ENCODE peak calls at places on chromosomes 3 and 15, in five cellular contexts. C is thyroid gland, K is tibial nerve, A is ovary, H is A549. I is an unnamed sample.

GRCh38 chr3:32975891-32976290 is 24.4 kb downstream of the CCR4 start:
- DNase-seq in A (no peak), K (no peak), H (no peak), C (no peak), I (no peak)

GRCh38 chr15:80285379-80285778 is 33.4 kb upstream of the CTXND1 start:
- DNase-seq in H (no peak), K (no peak), A (no peak), C (no peak), I (no peak)

GRCh38 chr15:64895285-64896065 is 16.2 kb upstream of the ANKDD1A start:
- DNase-seq in A (no peak), K (no peak), H (no peak), C (no peak), I (no peak)

GRCh38 chr3:98962189-98962930 is 60.9 kb upstream of the DCBLD2 start:
- DNase-seq in K (no peak), H (peak; percentile 85), C (no peak), A (no peak), I (no peak)

GRCh38 chr3:139608924-139609323 is 68.8 kb downstream of the NMNAT3 start:
- DNase-seq in H (no peak), K (no peak), A (no peak), C (no peak), I (no peak)

GRCh38 chr3:150699068-150699635 is 4.6 kb downstream of the ERICH6 start:
- DNase-seq in K (no peak), H (peak; percentile 37), A (no peak), C (no peak), I (peak; percentile 51)

GRCh38 chr15:75732206-75732808 is 19.7 kb upstream of the CSPG4 start:
- DNase-seq in K (no peak), H (no peak), C (no peak), A (no peak), I (no peak)

GRCh38 chr3:48863122-48863521 is 15.4 kb upstream of the PRKAR2A start:
- DNase-seq in H (no peak), A (no peak), C (no peak), K (no peak), I (no peak)

GRCh38 chr3:109175411-109175810 is 38.9 kb downstream of the C3orf85 start:
- DNase-seq in K (no peak), H (no peak), A (no peak), C (no peak), I (no peak)

GRCh38 chr3:194690501-194691372 is 5.1 kb downstream of the FAM43A start:
- DNase-seq in A (no peak), C (peak; percentile 80), K (no peak), H (no peak), I (no peak)

GRCh38 chr3:194688946-194689345 is 3.3 kb downstream of the FAM43A start:
- DNase-seq in A (no peak), H (no peak), K (no peak), C (no peak), I (no peak)

GRCh38 chr3:194688207-194688711 is 2.6 kb downstream of the FAM43A start:
- DNase-seq in A (peak; percentile 12), K (no peak), H (no peak), C (peak; percentile 26), I (peak; percentile 54)

GRCh38 chr3:194687638-194688206 is 2.0 kb downstream of the FAM43A start:
- DNase-seq in K (peak; percentile 17), C (peak; percentile 71), H (peak; percentile 76), A (peak; percentile 25), I (no peak)

DNA sequence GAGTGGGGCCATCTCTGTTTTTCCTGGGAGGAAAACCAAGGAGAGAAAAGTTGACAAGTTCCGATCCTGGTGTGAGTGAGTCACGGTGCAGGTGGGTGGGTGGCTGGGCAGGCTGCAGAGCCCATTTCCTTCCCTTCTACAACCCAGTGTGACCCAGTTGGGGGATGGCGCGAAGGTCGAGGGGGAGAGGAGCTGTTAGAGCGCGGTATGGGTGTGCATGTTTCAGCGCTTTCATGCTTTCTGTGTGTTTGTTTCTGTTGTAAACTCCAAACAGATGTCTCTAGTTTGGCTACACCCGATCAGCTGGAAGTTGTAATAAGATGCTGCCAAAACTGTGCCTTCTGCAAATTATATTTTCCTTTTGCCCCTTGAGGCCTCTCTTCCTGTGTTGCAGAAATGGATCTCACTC is 3.8 kb downstream of the FAM43A start:
- DNase-seq in A (peak; percentile 14), K (peak; percentile 11), H (no peak), C (peak; percentile 12), I (peak; percentile 65)
- TF ChIP-seq POLR2A in A (no peak), K (no peak), H (no peak), C (no peak), I (no peak)

GRCh38 chr3:13420051-13420816 is at the start of gene NUP210:
- DNase-seq in C (peak; percentile 66), A (no peak), K (no peak), H (peak; percentile 57), I (no peak)
- TF ChIP-seq POLR2A in C (peak; percentile 61), A (no peak), K (no peak), H (peak; percentile 49), I (no peak)

DNA sequence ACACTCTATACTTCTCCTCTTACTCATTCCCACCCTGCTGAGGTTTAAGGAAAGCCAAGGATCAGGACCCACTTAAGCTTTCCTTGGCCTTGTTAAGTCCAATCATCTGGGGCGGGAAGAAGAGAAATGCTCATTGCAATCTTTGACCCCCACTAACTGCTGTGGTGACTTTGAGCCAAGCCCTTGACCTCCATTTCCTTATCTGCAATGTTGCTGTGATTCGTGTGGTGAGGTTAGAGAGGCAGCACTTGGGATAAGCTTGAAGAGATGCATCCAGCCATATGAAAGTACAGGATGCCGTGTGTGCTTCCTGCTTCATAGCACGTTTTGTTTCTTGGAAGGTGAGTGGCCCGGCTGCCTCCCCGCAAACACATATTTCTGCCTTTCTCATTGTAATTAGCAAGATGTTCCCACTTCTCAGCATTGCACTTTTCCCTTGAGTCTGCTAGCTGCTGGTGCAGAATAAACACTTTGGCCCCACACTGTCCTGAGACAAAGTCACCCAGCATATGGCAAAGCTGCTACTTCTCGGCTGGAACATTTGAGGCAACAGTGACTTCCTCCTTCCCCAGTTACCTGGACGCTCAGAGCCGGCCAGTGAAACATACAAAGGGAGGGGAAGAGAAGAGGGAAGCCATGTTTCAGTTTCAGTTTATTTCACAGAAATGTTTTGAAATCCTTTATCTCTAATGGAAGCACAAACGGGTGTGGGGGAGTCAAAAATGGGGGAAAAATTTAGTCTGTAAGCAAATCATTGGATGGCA is 10.5 kb upstream of the NUDT16 start:
- DNase-seq in K (no peak), C (no peak), H (no peak), A (no peak), I (no peak)
- TF ChIP-seq POLR2A in K (no peak), C (no peak), H (no peak), A (no peak), I (no peak)

GRCh38 chr15:78006567-78007205 is 70.8 kb downstream of the TBC1D2B start:
- DNase-seq in A (no peak), C (peak; percentile 67), H (no peak), K (no peak), I (no peak)

GRCh38 chr15:78007211-78007956 is 70.1 kb downstream of the TBC1D2B start:
- DNase-seq in C (no peak), K (no peak), A (no peak), H (no peak), I (no peak)

GRCh38 chr15:78004919-78005634 is 72.4 kb downstream of the TBC1D2B start:
- DNase-seq in C (peak; percentile 95), K (peak; percentile 78), A (peak; percentile 85), H (peak; percentile 51), I (peak; percentile 29)

GRCh38 chr15:78010112-78010511 is 67.4 kb downstream of the TBC1D2B start:
- DNase-seq in H (no peak), C (no peak), A (peak; percentile 4), K (no peak), I (no peak)

DNA sequence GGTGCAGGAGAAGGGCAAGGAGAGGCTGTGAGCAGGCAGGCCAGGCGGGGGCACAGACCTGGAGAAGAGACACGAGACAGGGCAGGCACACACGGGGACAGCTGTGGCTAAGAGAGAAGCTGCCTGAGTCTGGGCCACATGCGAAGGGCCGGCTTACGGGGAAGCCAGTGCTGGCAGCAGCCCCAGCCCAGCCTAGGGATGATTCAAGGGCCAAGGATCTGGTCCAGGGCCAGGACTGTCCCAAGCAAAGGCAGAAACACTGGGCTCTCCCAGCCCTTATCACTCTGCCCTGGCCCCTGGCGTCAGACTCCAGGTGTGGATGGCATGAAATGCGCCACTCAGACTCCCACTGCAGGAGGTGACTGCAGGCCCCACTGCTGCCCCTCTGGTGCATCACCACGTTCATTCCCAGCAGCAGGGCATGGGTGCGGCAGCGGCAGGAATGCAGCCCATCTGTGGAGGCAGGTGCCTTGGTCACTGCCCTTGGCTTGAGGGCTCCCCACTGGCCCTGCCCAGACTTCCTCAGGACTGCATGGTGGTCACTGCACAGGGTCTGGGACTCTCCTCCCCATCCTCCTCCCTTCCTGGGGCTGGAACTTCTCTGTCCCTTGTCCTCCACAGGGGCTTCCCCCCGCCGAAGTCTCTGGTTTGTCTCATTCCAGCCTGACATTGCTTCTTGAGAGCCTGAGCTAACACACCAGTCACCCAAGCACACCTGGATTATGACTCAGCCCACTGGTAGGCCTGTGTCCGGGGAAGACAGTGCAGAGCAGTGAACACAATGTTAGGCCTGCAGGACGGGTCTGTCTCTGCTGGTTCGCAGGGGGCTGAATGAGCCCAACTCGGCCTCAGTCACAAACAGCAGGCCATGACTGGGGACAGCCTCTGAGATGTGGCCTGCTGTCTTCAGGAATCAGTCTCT is 69.3 kb downstream of the TBC1D2B start:
- DNase-seq in K (peak; percentile 75), A (peak; percentile 88), H (no peak), C (peak; percentile 70), I (peak; percentile 47)
- TF ChIP-seq POLR2A in K (no peak), A (no peak), H (no peak), C (no peak), I (no peak)

DNA sequence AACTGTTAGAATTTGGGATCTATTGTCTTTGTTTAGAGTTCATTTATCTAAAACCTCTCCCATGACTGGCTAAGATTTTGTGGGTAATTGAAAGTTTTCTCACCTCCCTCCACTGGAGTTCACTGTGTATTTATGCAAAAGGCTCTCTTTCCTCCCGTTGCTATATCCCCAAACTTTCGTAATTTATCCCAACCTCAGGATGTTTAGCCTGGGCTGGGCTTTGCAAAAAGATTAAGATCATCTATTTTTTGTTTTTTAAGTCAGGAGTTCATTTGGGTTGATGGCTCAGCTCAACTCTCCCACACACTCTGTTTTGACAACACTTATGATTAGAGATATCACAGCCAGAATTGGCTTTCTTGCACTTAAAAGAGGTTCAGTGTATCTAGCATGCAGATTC is 27.0 kb downstream of the SUCNR1 start:
- DNase-seq in A (no peak), C (no peak), K (no peak), H (no peak), I (no peak)
- TF ChIP-seq POLR2A in A (no peak), C (no peak), K (no peak), H (no peak), I (no peak)

GRCh38 chr3:188154758-188155574 is 1.0 kb downstream of the LPP start:
- DNase-seq in A (no peak), C (no peak), K (no peak), H (no peak), I (no peak)

GRCh38 chr3:188156051-188156450 is 2.1 kb downstream of the LPP start:
- DNase-seq in C (no peak), A (no peak), H (no peak), K (no peak), I (no peak)

GRCh38 chr3:188153498-188153948 is 434 bp upstream of the LPP start:
- DNase-seq in K (peak; percentile 74), A (peak; percentile 84), C (peak; percentile 85), H (peak; percentile 91), I (peak; percentile 93)

GRCh38 chr3:188152660-188153497 is 1.1 kb upstream of the LPP start:
- DNase-seq in K (peak; percentile 43), A (peak; percentile 34), C (peak; percentile 54), H (peak; percentile 63), I (peak; percentile 40)

GRCh38 chr3:188153949-188154757 is at the start of gene LPP:
- DNase-seq in K (peak; percentile 58), C (peak; percentile 81), A (peak; percentile 59), H (peak; percentile 81), I (peak; percentile 86)
- TF ChIP-seq POLR2A in K (peak; percentile 56), C (peak; percentile 60), A (no peak), H (no peak), I (no peak)

GRCh38 chr15:67196222-67196621 is 58.2 kb downstream of the AAGAB start:
- DNase-seq in H (peak; percentile 44), C (no peak), A (no peak), K (no peak), I (no peak)
- TF ChIP-seq POLR2A in H (no peak), C (no peak), A (no peak), K (no peak), I (no peak)

I was measured in H54.